ENCODE peak calls at places on chromosomes 1 and 21, in nine cellular contexts. One of them, this sample, is unnamed. For H3K4me1, the result is how much of the 10 kb centered on the place peaks cover.

GRCh38 chr1:33094971-33095604 is 14.1 kb downstream of the AZIN2 start:
- DNase-seq in MM.1S: no peak
- DNase-seq in uterus: peak
- DNase-seq in GM23338: peak
- DNase-seq in psoas muscle: no peak
- DNase-seq in IMR-90: peak
- DNase-seq in left ventricle myocardium inferior: no peak
- DNase-seq in tibial nerve: peak
- DNase-seq in heart right ventricle: peak
- DNase-seq in this sample: peak

GRCh38 chr1:182279724-182280506 is 111.7 kb downstream of the GLUL start:
- DNase-seq in MM.1S: no peak
- DNase-seq in uterus: no peak
- DNase-seq in GM23338: peak
- DNase-seq in psoas muscle: peak
- DNase-seq in IMR-90: no peak
- DNase-seq in left ventricle myocardium inferior: peak
- DNase-seq in tibial nerve: peak
- DNase-seq in heart right ventricle: peak
- DNase-seq in this sample: no peak

GRCh38 chr1:101284021-101284420 is 47.2 kb downstream of the S1PR1 start:
- DNase-seq in MM.1S: no peak
- DNase-seq in uterus: no peak
- DNase-seq in GM23338: no peak
- DNase-seq in psoas muscle: no peak
- DNase-seq in IMR-90: no peak
- DNase-seq in left ventricle myocardium inferior: no peak
- DNase-seq in tibial nerve: no peak
- DNase-seq in heart right ventricle: no peak
- DNase-seq in this sample: peak

GRCh38 chr1:178938959-178939317 is 68.1 kb upstream of the ANGPTL1 start:
- DNase-seq in MM.1S: no peak
- DNase-seq in uterus: peak
- DNase-seq in GM23338: no peak
- DNase-seq in psoas muscle: peak
- DNase-seq in IMR-90: peak
- DNase-seq in left ventricle myocardium inferior: peak
- DNase-seq in tibial nerve: peak
- DNase-seq in heart right ventricle: peak
- DNase-seq in this sample: no peak

GRCh38 chr1:209106237-209106741 is 477.2 kb upstream of the CAMK1G start:
- DNase-seq in MM.1S: peak
- DNase-seq in uterus: no peak
- DNase-seq in GM23338: peak
- DNase-seq in psoas muscle: no peak
- DNase-seq in IMR-90: peak
- DNase-seq in left ventricle myocardium inferior: no peak
- DNase-seq in tibial nerve: no peak
- DNase-seq in heart right ventricle: no peak
- DNase-seq in this sample: no peak

GRCh38 chr1:3902546-3902945 is 2.5 kb upstream of the C1orf174 start:
- DNase-seq in MM.1S: no peak
- DNase-seq in uterus: no peak
- DNase-seq in GM23338: no peak
- DNase-seq in psoas muscle: no peak
- DNase-seq in IMR-90: no peak
- DNase-seq in left ventricle myocardium inferior: no peak
- DNase-seq in tibial nerve: no peak
- DNase-seq in heart right ventricle: no peak
- DNase-seq in this sample: no peak

GRCh38 chr21:38386967-38387366 is 111.3 kb downstream of the ERG start:
- DNase-seq in MM.1S: peak
- DNase-seq in uterus: no peak
- DNase-seq in GM23338: no peak
- DNase-seq in psoas muscle: no peak
- DNase-seq in IMR-90: no peak
- DNase-seq in left ventricle myocardium inferior: no peak
- DNase-seq in tibial nerve: no peak
- DNase-seq in heart right ventricle: no peak
- DNase-seq in this sample: no peak

GRCh38 chr1:35558374-35559316 is 1.0 kb downstream of the NCDN start:
- DNase-seq in MM.1S: peak
- DNase-seq in uterus: no peak
- DNase-seq in GM23338: peak
- DNase-seq in psoas muscle: no peak
- DNase-seq in IMR-90: no peak
- DNase-seq in left ventricle myocardium inferior: no peak
- DNase-seq in tibial nerve: no peak
- DNase-seq in heart right ventricle: no peak
- DNase-seq in this sample: no peak

GRCh38 chr1:200751717-200752116 is 13.0 kb downstream of the CAMSAP2 start:
- DNase-seq in MM.1S: no peak
- DNase-seq in uterus: no peak
- DNase-seq in GM23338: no peak
- DNase-seq in psoas muscle: no peak
- DNase-seq in IMR-90: peak
- DNase-seq in left ventricle myocardium inferior: no peak
- DNase-seq in tibial nerve: no peak
- DNase-seq in heart right ventricle: no peak
- DNase-seq in this sample: no peak

GRCh38 chr1:178143730-178144343 is 49.9 kb downstream of the RASAL2 start:
- DNase-seq in MM.1S: peak
- DNase-seq in uterus: no peak
- DNase-seq in GM23338: no peak
- DNase-seq in psoas muscle: no peak
- DNase-seq in IMR-90: peak
- DNase-seq in left ventricle myocardium inferior: no peak
- DNase-seq in tibial nerve: no peak
- DNase-seq in heart right ventricle: no peak
- DNase-seq in this sample: no peak

GRCh38 chr1:36516372-36517018 is 33.8 kb upstream of the CSF3R start:
- DNase-seq in MM.1S: peak
- DNase-seq in uterus: no peak
- DNase-seq in GM23338: peak
- DNase-seq in psoas muscle: peak
- DNase-seq in IMR-90: peak
- DNase-seq in left ventricle myocardium inferior: peak
- DNase-seq in tibial nerve: no peak
- DNase-seq in heart right ventricle: no peak
- DNase-seq in this sample: peak

GRCh38 chr1:109640285-109640865 is 15.5 kb upstream of the GSTM4 start:
- DNase-seq in MM.1S: peak
- DNase-seq in uterus: peak
- DNase-seq in GM23338: peak
- DNase-seq in psoas muscle: peak
- DNase-seq in IMR-90: peak
- DNase-seq in left ventricle myocardium inferior: peak
- DNase-seq in tibial nerve: peak
- DNase-seq in heart right ventricle: peak
- DNase-seq in this sample: peak

GRCh38 chr1:230819976-230820375 is 48.3 kb downstream of the C1orf198 start:
- DNase-seq in MM.1S: no peak
- DNase-seq in uterus: no peak
- DNase-seq in GM23338: no peak
- DNase-seq in psoas muscle: no peak
- DNase-seq in IMR-90: no peak
- DNase-seq in left ventricle myocardium inferior: no peak
- DNase-seq in tibial nerve: no peak
- DNase-seq in heart right ventricle: no peak
- DNase-seq in this sample: no peak

GRCh38 chr1:180098242-180098995 is 56.2 kb upstream of the QSOX1 start:
- DNase-seq in MM.1S: no peak
- DNase-seq in uterus: peak
- DNase-seq in GM23338: no peak
- DNase-seq in psoas muscle: no peak
- DNase-seq in IMR-90: peak
- DNase-seq in left ventricle myocardium inferior: no peak
- DNase-seq in tibial nerve: no peak
- DNase-seq in heart right ventricle: no peak
- DNase-seq in this sample: no peak

DNA sequence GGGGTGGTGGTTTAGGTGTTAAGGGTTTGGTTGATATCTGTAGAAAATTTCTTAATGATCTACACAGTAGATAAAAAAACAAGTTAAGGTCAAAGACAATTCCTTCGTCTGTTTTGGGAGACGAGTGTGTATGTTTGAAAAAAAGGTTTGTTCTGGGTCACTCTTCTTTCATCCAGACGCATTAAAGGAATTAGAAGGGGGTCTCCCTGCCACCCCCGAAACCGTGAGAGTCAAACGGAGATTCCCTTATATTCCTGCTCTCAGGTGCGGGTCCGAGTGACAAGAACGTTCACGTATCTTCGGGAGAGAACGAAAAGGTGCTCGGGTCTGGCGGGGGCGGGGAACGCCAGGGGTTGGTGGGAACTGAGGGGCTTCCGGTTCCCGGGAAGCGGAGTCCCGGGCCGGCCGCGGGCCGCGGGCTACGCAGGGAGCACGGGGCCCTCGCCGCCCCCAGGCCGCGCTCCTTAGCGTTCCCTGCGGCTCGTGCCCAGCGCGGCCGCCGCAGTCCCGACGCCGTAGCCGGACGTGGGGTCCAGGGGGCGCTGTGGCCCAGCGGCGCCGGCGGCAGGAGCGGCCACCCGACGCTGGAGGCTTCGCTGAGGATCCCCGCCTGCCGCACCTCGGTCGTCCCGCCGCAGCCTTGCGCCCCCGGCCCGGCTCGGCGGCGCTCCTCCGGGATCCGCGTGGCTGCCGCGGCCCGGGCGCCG is at the start of gene ZFYVE9:
- DNase-seq in MM.1S: peak
- DNase-seq in uterus: peak
- DNase-seq in GM23338: peak
- DNase-seq in psoas muscle: peak
- DNase-seq in IMR-90: peak
- DNase-seq in left ventricle myocardium inferior: peak
- DNase-seq in tibial nerve: peak
- DNase-seq in heart right ventricle: peak
- DNase-seq in this sample: peak
- H3K4me1 ChIP-seq in MM.1S: under half
- H3K4me1 ChIP-seq in uterus: under half
- H3K4me1 ChIP-seq in GM23338: under half
- H3K4me1 ChIP-seq in psoas muscle: under half
- H3K4me1 ChIP-seq in IMR-90: under half
- H3K4me1 ChIP-seq in left ventricle myocardium inferior: under half
- H3K4me1 ChIP-seq in tibial nerve: under half
- H3K4me1 ChIP-seq in heart right ventricle: under half
- H3K4me1 ChIP-seq in this sample: under half

GRCh38 chr21:36703626-36704280 is 4.8 kb downstream of the SIM2 start:
- DNase-seq in MM.1S: no peak
- DNase-seq in uterus: no peak
- DNase-seq in GM23338: no peak
- DNase-seq in psoas muscle: no peak
- DNase-seq in IMR-90: no peak
- DNase-seq in left ventricle myocardium inferior: no peak
- DNase-seq in tibial nerve: no peak
- DNase-seq in heart right ventricle: no peak
- DNase-seq in this sample: no peak

GRCh38 chr21:36700961-36701911 is 2.3 kb downstream of the SIM2 start:
- DNase-seq in MM.1S: no peak
- DNase-seq in uterus: no peak
- DNase-seq in GM23338: peak
- DNase-seq in psoas muscle: no peak
- DNase-seq in IMR-90: no peak
- DNase-seq in left ventricle myocardium inferior: no peak
- DNase-seq in tibial nerve: no peak
- DNase-seq in heart right ventricle: no peak
- DNase-seq in this sample: no peak

GRCh38 chr21:36703123-36703522 is 4.2 kb downstream of the SIM2 start:
- DNase-seq in MM.1S: no peak
- DNase-seq in uterus: no peak
- DNase-seq in GM23338: no peak
- DNase-seq in psoas muscle: no peak
- DNase-seq in IMR-90: no peak
- DNase-seq in left ventricle myocardium inferior: no peak
- DNase-seq in tibial nerve: no peak
- DNase-seq in heart right ventricle: no peak
- DNase-seq in this sample: no peak

GRCh38 chr21:36701912-36702621 is 3.2 kb downstream of the SIM2 start:
- DNase-seq in MM.1S: no peak
- DNase-seq in uterus: no peak
- DNase-seq in GM23338: peak
- DNase-seq in psoas muscle: no peak
- DNase-seq in IMR-90: peak
- DNase-seq in left ventricle myocardium inferior: no peak
- DNase-seq in tibial nerve: no peak
- DNase-seq in heart right ventricle: no peak
- DNase-seq in this sample: no peak

DNA sequence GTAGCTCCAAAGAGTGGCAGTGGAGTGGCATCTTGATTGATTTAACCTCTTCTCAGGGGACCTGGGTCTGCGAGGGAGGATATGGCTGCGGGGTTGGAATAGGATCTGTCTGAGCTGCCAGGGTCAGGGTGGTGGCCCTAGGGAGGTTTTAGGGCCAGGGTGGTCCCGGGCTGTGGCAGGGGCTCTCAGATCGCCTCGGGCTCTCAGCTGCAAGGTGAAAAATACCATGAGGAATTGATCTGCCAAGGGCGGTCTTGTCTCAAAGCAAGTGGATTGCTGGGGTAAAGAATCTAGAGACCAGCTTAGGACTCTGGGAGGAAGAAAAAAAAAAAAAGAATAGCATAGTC is 3.7 kb downstream of the SIM2 start:
- DNase-seq in MM.1S: no peak
- DNase-seq in uterus: no peak
- DNase-seq in GM23338: no peak
- DNase-seq in psoas muscle: no peak
- DNase-seq in IMR-90: no peak
- DNase-seq in left ventricle myocardium inferior: no peak
- DNase-seq in tibial nerve: no peak
- DNase-seq in heart right ventricle: no peak
- DNase-seq in this sample: no peak
- H3K4me1 ChIP-seq in MM.1S: under half
- H3K4me1 ChIP-seq in uterus: under half
- H3K4me1 ChIP-seq in GM23338: half or more
- H3K4me1 ChIP-seq in psoas muscle: under half
- H3K4me1 ChIP-seq in IMR-90: under half
- H3K4me1 ChIP-seq in left ventricle myocardium inferior: half or more
- H3K4me1 ChIP-seq in tibial nerve: under half
- H3K4me1 ChIP-seq in heart right ventricle: under half
- H3K4me1 ChIP-seq in this sample: half or more

GRCh38 chr21:31911138-31911907 is 38.5 kb downstream of the HUNK start:
- DNase-seq in MM.1S: no peak
- DNase-seq in uterus: no peak
- DNase-seq in GM23338: no peak
- DNase-seq in psoas muscle: no peak
- DNase-seq in IMR-90: peak
- DNase-seq in left ventricle myocardium inferior: no peak
- DNase-seq in tibial nerve: no peak
- DNase-seq in heart right ventricle: no peak
- DNase-seq in this sample: no peak
- H3K4me1 ChIP-seq in MM.1S: under half
- H3K4me1 ChIP-seq in uterus: under half
- H3K4me1 ChIP-seq in GM23338: half or more
- H3K4me1 ChIP-seq in psoas muscle: under half
- H3K4me1 ChIP-seq in IMR-90: under half
- H3K4me1 ChIP-seq in left ventricle myocardium inferior: under half
- H3K4me1 ChIP-seq in tibial nerve: under half
- H3K4me1 ChIP-seq in heart right ventricle: under half
- H3K4me1 ChIP-seq in this sample: under half

DNA sequence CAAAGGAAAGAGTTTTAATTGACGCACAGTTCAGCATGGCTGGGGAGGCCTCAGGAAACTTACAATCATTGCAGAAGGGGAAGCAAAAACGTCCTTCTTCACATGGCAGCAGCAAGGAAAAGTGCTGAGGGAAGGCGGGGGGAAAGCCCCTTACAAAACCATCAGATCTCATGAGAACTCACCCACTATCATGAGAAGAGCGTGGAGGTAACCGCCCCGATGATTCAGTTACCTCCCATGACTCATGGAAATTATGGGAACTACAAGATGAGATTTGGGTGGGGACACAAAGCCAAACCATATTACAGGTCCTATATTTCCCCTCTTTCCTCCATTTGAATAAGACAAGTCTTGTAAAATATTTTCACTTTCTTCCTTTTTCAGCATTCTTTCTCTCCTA is 7.6 kb upstream of the TTLL7 start:
- DNase-seq in MM.1S: no peak
- DNase-seq in uterus: no peak
- DNase-seq in GM23338: no peak
- DNase-seq in psoas muscle: no peak
- DNase-seq in IMR-90: no peak
- DNase-seq in left ventricle myocardium inferior: no peak
- DNase-seq in tibial nerve: no peak
- DNase-seq in heart right ventricle: no peak
- DNase-seq in this sample: no peak
- H3K4me1 ChIP-seq in MM.1S: under half
- H3K4me1 ChIP-seq in uterus: under half
- H3K4me1 ChIP-seq in GM23338: under half
- H3K4me1 ChIP-seq in psoas muscle: under half
- H3K4me1 ChIP-seq in IMR-90: under half
- H3K4me1 ChIP-seq in left ventricle myocardium inferior: under half
- H3K4me1 ChIP-seq in tibial nerve: under half
- H3K4me1 ChIP-seq in heart right ventricle: under half
- H3K4me1 ChIP-seq in this sample: under half